ENCODE peak calls at places on chromosome 10, in nine cellular contexts. T is heart right ventricle; R is sigmoid colon; S is tibial artery; F is pancreas; Q is CD8-positive, alpha-beta T cell; M is prostate gland; B is IMR-90; U is lung. L is an unnamed sample. For H3K9me3, the result is how much of the 10 kb centered on the place peaks cover.

GRCh38 chr10:43057831-43058340 is 19.0 kb upstream of the RET start:
- DNase-seq in M (no peak), S (peak), F (no peak), Q (no peak), B (no peak), T (no peak), U (no peak), R (peak), L (no peak)

GRCh38 chr10:113746188-113746950 is 5.1 kb upstream of the PLEKHS1 start:
- DNase-seq in S (no peak), Q (no peak), M (no peak), B (no peak), R (no peak), T (no peak), U (no peak), F (no peak), L (no peak)

GRCh38 chr10:34231441-34232180 is 583.5 kb downstream of the PARD3 start:
- DNase-seq in T (no peak), S (no peak), U (no peak), B (no peak), Q (no peak), R (no peak), M (no peak), F (no peak), L (no peak)

GRCh38 chr10:72375585-72375984 is 20.9 kb upstream of the DNAJB12 start:
- DNase-seq in S (no peak), U (no peak), B (no peak), Q (no peak), R (no peak), F (no peak), T (no peak), M (no peak), L (no peak)

GRCh38 chr10:93384006-93384405 is 98.1 kb downstream of the MYOF start:
- DNase-seq in F (no peak), S (no peak), Q (no peak), B (no peak), U (no peak), T (no peak), R (no peak), M (peak), L (no peak)

GRCh38 chr10:4541292-4541691 is 284.7 kb upstream of the AKR1E2 start:
- DNase-seq in B (peak), R (no peak), M (peak), Q (no peak), F (no peak), U (no peak), S (peak), T (no peak), L (no peak)

GRCh38 chr10:17075510-17075909 is 54.1 kb downstream of the CUBN start:
- DNase-seq in Q (no peak), F (no peak), R (no peak), B (peak), M (no peak), U (no peak), S (no peak), T (no peak), L (no peak)

GRCh38 chr10:91838199-91838598 is 40.0 kb downstream of the TNKS2 start:
- DNase-seq in M (no peak), F (no peak), T (no peak), Q (no peak), S (no peak), R (no peak), B (no peak), U (no peak), L (no peak)

GRCh38 chr10:22988581-22989360 is 60.9 kb downstream of the ARMC3 start:
- DNase-seq in T (no peak), F (peak), Q (peak), B (peak), M (peak), U (peak), R (peak), S (peak), L (peak)

GRCh38 chr10:92038949-92039348 is 115.4 kb downstream of the BTAF1 start:
- DNase-seq in M (no peak), F (no peak), B (peak), Q (no peak), R (no peak), T (no peak), U (no peak), S (no peak), L (no peak)

GRCh38 chr10:35884657-35885071 is 242.6 kb upstream of the FZD8 start:
- DNase-seq in M (no peak), Q (no peak), R (no peak), B (no peak), F (peak), S (no peak), U (no peak), T (no peak), L (no peak)

GRCh38 chr10:79491171-79491835 is 21.0 kb upstream of the EIF5AL1 start:
- DNase-seq in B (no peak), M (no peak), S (peak), T (no peak), Q (no peak), F (no peak), R (no peak), U (no peak), L (no peak)

GRCh38 chr10:10871312-10871711 is 146.4 kb upstream of the CELF2 start:
- DNase-seq in R (no peak), Q (no peak), U (no peak), S (no peak), M (no peak), T (no peak), F (no peak), B (no peak), L (no peak)

GRCh38 chr10:74976565-74976964 is 134.9 kb upstream of the SAMD8 start:
- DNase-seq in T (no peak), R (no peak), S (no peak), M (no peak), Q (no peak), F (no peak), B (no peak), U (no peak), L (no peak)

GRCh38 chr10:69406302-69406811 is 10.4 kb downstream of the TACR2 start:
- DNase-seq in S (peak), U (no peak), Q (no peak), T (peak), B (no peak), R (no peak), M (no peak), F (no peak), L (no peak)

GRCh38 chr10:14016011-14016536 is 314.6 kb downstream of the FRMD4A start:
- DNase-seq in F (no peak), U (peak), Q (no peak), M (no peak), S (peak), R (peak), T (peak), B (peak), L (peak)

GRCh38 chr10:49310460-49310859 is 11.5 kb downstream of the C10orf71 start:
- DNase-seq in S (peak), T (no peak), U (no peak), R (no peak), F (no peak), B (no peak), M (no peak), Q (no peak), L (no peak)

GRCh38 chr10:91410638-91411367 is 659 bp downstream of the HECTD2 start:
- DNase-seq in R (no peak), T (no peak), M (peak), S (no peak), F (peak), Q (peak), U (peak), B (peak), L (no peak)

GRCh38 chr10:102268333-102268999 is 23.1 kb downstream of the GBF1 start:
- DNase-seq in U (no peak), B (peak), Q (no peak), T (no peak), S (no peak), F (no peak), M (no peak), R (no peak), L (no peak)

GRCh38 chr10:119509909-119510451 is 32.5 kb downstream of the RGS10 start:
- DNase-seq in U (no peak), T (peak), Q (no peak), R (peak), S (peak), M (peak), B (no peak), F (peak), L (no peak)

GRCh38 chr10:37976091-37976879 is at the start of gene ZNF25:
- DNase-seq in B (peak), Q (peak), R (peak), F (peak), U (peak), M (peak), S (peak), T (peak), L (peak)

GRCh38 chr10:90871279-90871760 is 454 bp upstream of the RPP30 start:
- DNase-seq in F (no peak), Q (peak), S (no peak), U (peak), T (no peak), M (no peak), R (no peak), B (peak), L (no peak)

GRCh38 chr10:71608863-71609768 is 110.5 kb downstream of the C10orf105 start:
- DNase-seq in U (peak), M (peak), B (peak), F (peak), Q (peak), R (peak), S (peak), T (peak), L (peak)

GRCh38 chr10:59704644-59705043 is 5.0 kb downstream of the SLC16A9 start:
- DNase-seq in B (no peak), M (no peak), S (no peak), R (no peak), Q (no peak), U (no peak), T (no peak), F (no peak), L (no peak)

GRCh38 chr10:47374611-47375536 is 9.2 kb downstream of the ZNF488 start:
- DNase-seq in F (no peak), R (no peak), U (peak), B (peak), Q (no peak), T (no peak), S (peak), M (no peak), L (no peak)

GRCh38 chr10:48505394-48506112 is 99.3 kb downstream of the ARHGAP22 start:
- DNase-seq in R (no peak), M (peak), F (no peak), B (no peak), Q (no peak), S (peak), U (no peak), T (no peak), L (no peak)

GRCh38 chr10:120574986-120575385 is 118.0 kb downstream of the PLPP4 start:
- DNase-seq in B (no peak), S (no peak), Q (no peak), T (no peak), R (no peak), M (no peak), U (no peak), F (no peak), L (no peak)

DNA sequence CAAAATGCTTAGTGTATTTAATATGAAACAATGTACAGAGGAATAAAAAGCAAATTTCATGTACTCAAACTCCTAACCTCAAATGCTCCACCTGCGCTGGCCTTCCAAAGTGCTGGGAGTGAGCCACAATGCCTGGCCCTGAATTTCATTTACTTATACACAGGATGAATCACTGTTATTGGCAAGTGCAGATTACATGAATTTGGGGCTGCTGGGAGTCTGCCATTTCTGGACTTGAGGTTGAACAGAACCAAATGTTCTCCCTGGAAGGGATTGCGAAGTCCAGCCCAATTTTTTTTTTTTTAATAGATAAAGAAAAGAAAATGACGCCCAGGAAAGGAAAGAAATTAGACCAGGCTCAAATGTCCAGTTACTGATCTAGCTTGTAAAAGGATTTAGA is 6.8 kb upstream of the CSTF2T start:
- DNase-seq in S (peak), B (peak), F (peak), U (peak), M (no peak), T (peak), R (peak), Q (no peak), L (no peak)
- H3K9me3 ChIP-seq in S (under half), B (under half), F (under half), U (under half), M (under half), T (under half), R (under half), Q (under half), L (under half)

GRCh38 chr10:95416270-95416669 is 125.5 kb upstream of the PDLIM1 start:
- DNase-seq in Q (no peak), R (no peak), F (no peak), S (peak), M (no peak), T (no peak), B (no peak), U (no peak), L (no peak)
- H3K27ac ChIP-seq in Q (no peak), R (peak), F (peak), S (peak), M (peak), T (peak), B (no peak), U (peak), L (no peak)

DNA sequence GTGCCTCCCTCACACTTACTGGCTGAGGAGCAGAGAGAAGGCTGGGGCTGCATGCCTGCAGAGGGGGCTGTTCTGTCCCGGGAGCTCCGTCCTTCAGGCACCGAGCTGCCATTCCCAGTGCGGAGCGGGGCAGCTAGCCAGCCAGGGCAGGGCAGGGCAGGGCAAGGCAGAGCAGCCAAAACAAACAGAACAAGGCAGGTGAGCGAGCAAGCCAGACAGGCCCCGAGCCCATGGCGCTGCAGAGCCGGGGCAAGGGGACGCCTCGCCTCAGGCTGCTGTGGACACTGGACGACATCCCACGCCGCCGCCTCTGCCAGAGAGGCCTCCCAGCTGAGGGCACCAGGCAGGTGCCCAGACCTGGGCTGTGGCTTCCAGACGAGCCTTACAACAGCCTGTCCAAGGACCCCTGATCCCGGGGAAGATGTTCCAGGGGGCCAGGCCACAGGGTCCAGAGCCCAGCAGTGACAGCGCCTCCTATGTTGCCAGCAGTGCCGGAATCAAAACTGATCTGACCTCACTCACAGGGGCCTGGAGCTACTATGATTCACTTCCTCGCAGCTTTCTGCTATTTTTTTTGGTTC is 8.2 kb upstream of the NDST2 start:
- DNase-seq in T (peak), F (peak), M (peak), Q (no peak), S (no peak), B (peak), R (no peak), U (peak), L (no peak)
- TF ChIP-seq CTCF in T (no peak), F (no peak), M (no peak), Q (no peak), S (no peak), B (peak), R (no peak), U (no peak), L (no peak)

DNA sequence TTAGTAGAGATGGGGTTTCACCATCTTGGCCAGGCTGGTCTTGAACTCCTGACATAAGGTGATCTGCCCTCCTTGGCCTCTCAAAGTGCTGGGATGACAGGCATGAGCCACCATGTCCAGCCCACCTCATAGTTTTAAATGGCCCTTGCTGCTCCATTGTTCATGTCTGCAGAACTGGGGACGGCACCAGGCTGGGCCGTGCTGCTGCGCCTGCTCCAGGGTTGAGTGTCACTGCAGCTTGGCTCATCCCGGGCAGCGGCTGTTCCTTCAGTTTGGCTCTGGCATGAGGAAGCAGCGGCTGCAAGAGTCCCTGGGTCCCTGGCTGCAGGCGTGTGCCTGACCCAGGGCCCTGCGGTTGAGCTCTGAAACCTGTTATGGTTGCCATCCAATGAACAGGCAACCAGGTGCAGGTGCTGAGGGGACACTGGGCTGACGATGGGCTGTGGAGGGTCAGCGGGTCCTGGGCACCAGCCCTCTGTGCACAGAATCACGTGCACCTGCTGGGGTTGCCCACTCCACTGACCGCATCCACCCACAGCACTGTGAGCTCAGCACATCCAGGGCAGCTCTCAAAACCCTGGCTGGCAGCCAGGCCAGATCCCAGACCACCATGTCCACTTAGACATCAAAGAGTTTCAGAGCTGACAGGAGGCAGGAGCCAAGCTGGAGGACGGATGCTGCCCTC is 70.2 kb upstream of the PPP2R2D start:
- DNase-seq in U (no peak), Q (no peak), M (no peak), B (no peak), F (no peak), T (no peak), R (peak), S (peak), L (no peak)
- H3K9me3 ChIP-seq in U (under half), Q (under half), M (under half), B (under half), F (under half), T (under half), R (under half), S (under half), L (under half)

GRCh38 chr10:5971886-5972285 is 5.5 kb downstream of the IL15RA start:
- DNase-seq in R (peak), F (no peak), S (no peak), M (no peak), B (no peak), Q (no peak), U (peak), T (no peak), L (no peak)

GRCh38 chr10:5970066-5970465 is 7.3 kb downstream of the IL15RA start:
- DNase-seq in B (no peak), R (no peak), M (no peak), T (no peak), F (no peak), Q (no peak), U (no peak), S (no peak), L (no peak)

GRCh38 chr10:5970527-5970926 is 6.8 kb downstream of the IL15RA start:
- DNase-seq in Q (no peak), S (no peak), R (peak), F (no peak), B (no peak), T (no peak), U (no peak), M (no peak), L (no peak)

GRCh38 chr10:5973069-5973468 is 4.3 kb downstream of the IL15RA start:
- DNase-seq in M (no peak), S (no peak), B (no peak), T (no peak), Q (no peak), R (peak), U (no peak), F (no peak), L (no peak)

DNA sequence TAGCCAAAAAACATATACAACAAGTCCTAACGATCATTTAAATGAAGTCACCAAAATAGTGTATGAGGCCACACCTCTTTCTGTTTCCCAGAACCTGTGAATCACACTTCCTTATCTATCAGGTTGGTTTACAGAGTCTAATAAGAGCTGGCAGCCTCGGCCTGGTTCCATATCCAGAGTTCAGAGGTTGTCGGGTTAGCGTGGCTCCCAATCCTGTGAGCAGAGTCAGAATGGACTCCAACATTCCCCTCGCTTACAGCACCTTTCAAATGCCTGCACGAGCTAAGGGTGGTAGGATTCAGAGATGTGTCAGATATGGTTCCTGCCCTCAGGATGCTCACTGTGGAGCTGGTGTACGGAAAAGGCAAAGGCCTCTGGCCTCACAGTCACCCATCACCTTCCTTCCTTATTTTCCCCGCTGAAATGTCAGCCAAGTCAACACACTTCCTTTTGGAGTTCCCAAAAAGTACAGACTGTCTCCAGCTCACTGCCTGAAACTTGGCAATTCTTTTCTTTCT is 6.0 kb downstream of the IL15RA start:
- DNase-seq in S (no peak), U (peak), T (no peak), Q (no peak), R (peak), M (no peak), F (peak), B (no peak), L (no peak)
- H3K27ac ChIP-seq in S (no peak), U (peak), T (peak), Q (no peak), R (peak), M (peak), F (peak), B (no peak), L (no peak)

GRCh38 chr10:129863231-129863663 is 100.8 kb downstream of the EBF3 start:
- DNase-seq in R (peak), B (no peak), T (no peak), F (no peak), U (no peak), S (no peak), Q (no peak), M (no peak), L (no peak)
- TF ChIP-seq CTCF in R (no peak), B (no peak), T (no peak), F (no peak), U (no peak), S (no peak), Q (no peak), M (no peak), L (no peak)

GRCh38 chr10:103892181-103892580 is 25.8 kb downstream of the STN1 start:
- DNase-seq in M (no peak), Q (no peak), U (no peak), S (no peak), T (no peak), B (no peak), R (no peak), F (no peak), L (no peak)
- H3K9me3 ChIP-seq in M (under half), Q (under half), U (under half), S (under half), T (under half), B (under half), R (under half), F (under half), L (under half)

GRCh38 chr10:98012654-98013053 is 17.8 kb downstream of the CRTAC1 start:
- DNase-seq in R (no peak), Q (no peak), B (no peak), U (no peak), S (no peak), M (no peak), F (no peak), T (no peak), L (no peak)
- H3K27ac ChIP-seq in R (no peak), Q (no peak), B (no peak), U (no peak), S (no peak), M (no peak), F (no peak), T (no peak), L (no peak)

GRCh38 chr10:80614576-80615416 is 77.1 kb downstream of the SH2D4B start:
- DNase-seq in M (no peak), B (no peak), U (no peak), S (no peak), T (no peak), F (no peak), Q (no peak), R (no peak), L (no peak)
- TF ChIP-seq CTCF in M (no peak), B (no peak), U (no peak), S (no peak), T (no peak), F (no peak), Q (no peak), R (no peak), L (no peak)

L was measured in CD4-positive, alpha-beta T cell.